ENCODE peak calls at places on chromosome 18, in nine cellular contexts. H is keratinocyte; D is heart left ventricle; R is heart right ventricle; Y is A549; B is tibial artery; L is psoas muscle; E is CD8-positive, alpha-beta memory T cell; O is body of pancreas. W is an unnamed sample. For H3K4me1 and H3K9me3, the result is how much of the 10 kb centered on the place peaks cover.

GRCh38 chr18:67776929-67777328 is 260.4 kb upstream of the DSEL start:
- DNase-seq in H (no peak), D (no peak), R (no peak), Y (no peak), B (no peak), L (no peak), E (no peak), O (no peak), W (no peak)

GRCh38 chr18:46469186-46469915 is 187.7 kb downstream of the LOXHD1 start:
- DNase-seq in H (no peak), D (no peak), R (no peak), Y (peak), B (no peak), L (no peak), E (no peak), O (no peak), W (no peak)

GRCh38 chr18:54924948-54925347 is 34.3 kb downstream of the CCDC68 start:
- DNase-seq in H (no peak), D (no peak), R (no peak), Y (no peak), B (no peak), L (no peak), E (no peak), O (no peak), W (no peak)

GRCh38 chr18:46338761-46339160 is 234.6 kb downstream of the HAUS1 start:
- DNase-seq in H (no peak), D (no peak), R (no peak), Y (no peak), B (peak), L (peak), E (no peak), O (no peak), W (no peak)

GRCh38 chr18:54023471-54023870 is 201.0 kb downstream of the MBD2 start:
- DNase-seq in H (peak), D (no peak), R (no peak), Y (no peak), B (no peak), L (no peak), E (no peak), O (no peak), W (no peak)

GRCh38 chr18:47975701-47976100 is 45.2 kb upstream of the SMAD2 start:
- DNase-seq in H (no peak), D (no peak), R (no peak), Y (no peak), B (no peak), L (no peak), E (no peak), O (no peak), W (no peak)

GRCh38 chr18:13178197-13178596 is 40.4 kb upstream of the LDLRAD4 start:
- DNase-seq in H (no peak), D (no peak), R (no peak), Y (no peak), B (no peak), L (no peak), E (no peak), O (no peak), W (no peak)

GRCh38 chr18:58355243-58355642 is 273.6 kb downstream of the ALPK2 start:
- DNase-seq in H (no peak), D (no peak), R (no peak), Y (no peak), B (no peak), L (no peak), E (no peak), O (no peak), W (no peak)

GRCh38 chr18:65278939-65279667 is 471.7 kb upstream of the CDH7 start:
- DNase-seq in H (no peak), D (no peak), R (no peak), Y (no peak), B (no peak), L (no peak), E (no peak), O (no peak), W (no peak)

GRCh38 chr18:79366177-79367094 is 29.3 kb upstream of the NFATC1 start:
- DNase-seq in H (no peak), D (no peak), R (no peak), Y (no peak), B (no peak), L (no peak), E (no peak), O (no peak), W (no peak)

GRCh38 chr18:47930086-47930843 is at the start of gene SMAD2:
- DNase-seq in H (no peak), D (peak), R (peak), Y (peak), B (peak), L (peak), E (peak), O (peak), W (peak)

GRCh38 chr18:58682429-58683069 is 11.3 kb downstream of the MALT1 start:
- DNase-seq in H (peak), D (peak), R (peak), Y (peak), B (no peak), L (peak), E (no peak), O (peak), W (peak)

GRCh38 chr18:48022531-48023330 is 92.3 kb upstream of the SMAD2 start:
- DNase-seq in H (no peak), D (no peak), R (peak), Y (peak), B (peak), L (no peak), E (no peak), O (peak), W (no peak)

GRCh38 chr18:34729264-34729663 is 19.2 kb downstream of the DTNA start:
- DNase-seq in H (no peak), D (no peak), R (no peak), Y (peak), B (no peak), L (no peak), E (no peak), O (no peak), W (no peak)

DNA sequence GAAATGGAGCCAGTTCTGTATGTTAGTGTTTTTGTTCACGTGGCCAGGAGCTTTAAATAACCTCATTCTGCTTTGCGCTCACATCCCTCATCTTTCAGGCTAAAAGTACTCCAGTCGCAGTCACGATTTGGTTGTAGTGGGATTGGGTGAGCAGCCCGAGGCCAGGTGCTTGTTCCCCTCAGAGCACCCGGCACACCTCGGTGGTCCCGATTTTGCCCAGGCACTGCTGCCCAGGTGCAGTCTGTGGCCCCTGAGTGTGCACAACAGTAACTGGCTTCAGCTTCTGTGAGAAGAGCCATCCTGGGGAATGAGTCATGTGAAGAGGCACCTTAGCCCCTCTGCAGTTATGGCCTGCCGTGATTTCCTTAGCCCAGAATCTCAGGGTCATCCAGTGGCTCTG is 33.2 kb downstream of the IMPA2 start:
- DNase-seq in H (no peak), D (no peak), R (no peak), Y (no peak), B (no peak), L (no peak), E (no peak), O (no peak), W (no peak)
- H3K27ac ChIP-seq in H (no peak), D (peak), R (no peak), Y (no peak), B (no peak), L (peak), E (no peak), O (peak), W (peak)

GRCh38 chr18:6781179-6781714 is 51.7 kb downstream of the ARHGAP28 start:
- DNase-seq in H (no peak), D (peak), R (no peak), Y (no peak), B (no peak), L (no peak), E (no peak), O (no peak), W (no peak)

GRCh38 chr18:6785411-6785810 is 55.9 kb downstream of the ARHGAP28 start:
- DNase-seq in H (no peak), D (no peak), R (no peak), Y (no peak), B (no peak), L (no peak), E (no peak), O (no peak), W (no peak)

GRCh38 chr18:6785001-6785400 is 55.5 kb downstream of the ARHGAP28 start:
- DNase-seq in H (no peak), D (no peak), R (no peak), Y (no peak), B (no peak), L (no peak), E (no peak), O (no peak), W (no peak)

GRCh38 chr18:6781846-6782245 is 52.3 kb downstream of the ARHGAP28 start:
- DNase-seq in H (no peak), D (peak), R (no peak), Y (no peak), B (no peak), L (no peak), E (no peak), O (no peak), W (no peak)

GRCh38 chr18:6782861-6783260 is 53.3 kb downstream of the ARHGAP28 start:
- DNase-seq in H (no peak), D (no peak), R (no peak), Y (no peak), B (no peak), L (no peak), E (no peak), O (no peak), W (no peak)
- H3K4me1 ChIP-seq in H (under half), D (under half), R (under half), Y (under half), B (under half), L (under half), E (under half), O (under half), W (under half)

GRCh38 chr18:72601944-72602343 is 57.8 kb upstream of the CBLN2 start:
- DNase-seq in H (no peak), D (no peak), R (no peak), Y (no peak), B (no peak), L (no peak), E (no peak), O (no peak), W (no peak)
- H3K9me3 ChIP-seq in H (under half), D (under half), R (under half), Y (under half), B (under half), L (under half), E (under half), O (under half), W (under half)

GRCh38 chr18:5282770-5283169 is 12.8 kb downstream of the ZBTB14 start:
- DNase-seq in H (no peak), D (no peak), R (no peak), Y (no peak), B (no peak), L (no peak), E (no peak), O (no peak), W (no peak)

GRCh38 chr18:5275872-5276271 is 19.7 kb downstream of the ZBTB14 start:
- DNase-seq in H (no peak), D (no peak), R (no peak), Y (no peak), B (no peak), L (no peak), E (no peak), O (no peak), W (no peak)

DNA sequence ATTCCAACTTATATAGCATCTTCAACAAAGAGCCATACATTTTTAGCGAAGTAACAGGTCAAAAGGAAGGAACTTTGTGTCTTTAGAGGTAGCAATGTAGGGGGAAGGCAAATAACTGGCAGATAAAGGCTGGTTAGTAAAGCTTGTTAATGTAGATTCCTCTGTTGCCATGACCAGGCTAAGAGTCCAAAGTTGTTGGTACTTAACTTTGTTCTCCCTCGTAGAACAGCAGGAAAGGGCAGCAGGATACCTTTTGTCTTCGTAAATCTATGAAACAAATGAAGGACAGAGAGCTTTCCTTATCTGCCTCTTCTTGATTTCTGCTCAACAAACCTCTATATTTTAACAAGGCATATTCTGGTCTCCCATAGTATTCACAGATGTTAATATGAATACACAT is 18.6 kb downstream of the ZBTB14 start:
- DNase-seq in H (no peak), D (no peak), R (no peak), Y (no peak), B (no peak), L (no peak), E (no peak), O (no peak), W (no peak)
- H3K27ac ChIP-seq in H (no peak), D (no peak), R (no peak), Y (no peak), B (no peak), L (no peak), E (no peak), O (no peak), W (no peak)

DNA sequence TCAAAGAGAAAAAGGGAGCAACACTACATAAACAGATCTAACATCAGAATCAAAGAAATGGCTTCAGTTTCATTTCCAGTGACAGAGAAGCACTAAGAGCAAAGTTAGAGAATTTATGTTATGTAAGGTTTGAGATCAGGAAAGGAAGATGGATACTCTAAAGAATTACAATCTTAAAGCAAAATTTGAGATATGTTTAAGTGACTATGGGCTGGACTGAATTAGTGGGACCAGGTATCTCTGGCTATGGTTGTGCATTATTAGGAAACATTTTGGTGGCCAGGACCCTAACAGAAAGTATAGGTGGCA is 208.2 kb downstream of the CCDC178 start:
- DNase-seq in H (no peak), D (no peak), R (no peak), Y (no peak), B (no peak), L (no peak), E (no peak), O (no peak), W (no peak)
- H3K4me1 ChIP-seq in H (under half), D (under half), R (under half), Y (under half), B (under half), L (under half), E (under half), O (under half), W (under half)